ENCODE peak calls at places on chromosomes 12 and 14, in four cellular contexts. N is AG10803, Y is neuronal stem cell, D is prostate gland. L is an unnamed sample.

GRCh38 chr12:109830718-109831117 is 2.5 kb downstream of the TRPV4 start:
- DNase-seq in N (no peak), Y (no peak), D (no peak), L (no peak)

GRCh38 chr12:26062566-26062965 is 62.3 kb downstream of the BHLHE41 start:
- DNase-seq in N (peak), Y (no peak), D (no peak), L (no peak)

GRCh38 chr12:31507966-31508365 is 83.0 kb downstream of the DENND5B start:
- DNase-seq in N (no peak), Y (no peak), D (no peak), L (no peak)

GRCh38 chr12:50112456-50113218 is 601 bp downstream of the COX14 start:
- DNase-seq in N (no peak), Y (no peak), D (peak), L (no peak)

GRCh38 chr14:102739190-102739469 is 38.1 kb upstream of the TRAF3 start:
- DNase-seq in N (no peak), Y (no peak), D (no peak), L (no peak)

GRCh38 chr14:52703225-52703624 is 3.8 kb upstream of the PSMC6 start:
- DNase-seq in N (peak), Y (no peak), D (peak), L (no peak)

GRCh38 chr12:4977104-4977503 is 66.6 kb upstream of the KCNA5 start:
- DNase-seq in N (no peak), Y (no peak), D (no peak), L (no peak)

GRCh38 chr12:127830730-127831129 is 436.2 kb upstream of the TMEM132C start:
- DNase-seq in N (no peak), Y (no peak), D (no peak), L (no peak)

GRCh38 chr12:43271659-43272058 is 280.3 kb downstream of the ADAMTS20 start:
- DNase-seq in N (no peak), Y (no peak), D (no peak), L (no peak)

GRCh38 chr12:113174461-113175384 is 10.6 kb downstream of the DDX54 start:
- DNase-seq in N (peak), Y (peak), D (peak), L (peak)

GRCh38 chr12:45446013-45446412 is 230.1 kb downstream of the ANO6 start:
- DNase-seq in N (no peak), Y (no peak), D (no peak), L (no peak)

GRCh38 chr14:56562883-56563282 is 16.7 kb upstream of the TMEM260 start:
- DNase-seq in N (no peak), Y (no peak), D (no peak), L (no peak)

GRCh38 chr14:25411933-25412757 is 362.2 kb upstream of the STXBP6 start:
- DNase-seq in N (peak), Y (peak), D (no peak), L (peak)

GRCh38 chr14:91867316-91867988 is at the start of gene TC2N:
- DNase-seq in N (no peak), Y (no peak), D (no peak), L (no peak)

GRCh38 chr12:117140397-117141096 is 41.3 kb upstream of the TESC start:
- DNase-seq in N (no peak), Y (no peak), D (peak), L (no peak)

GRCh38 chr12:33310471-33310870 is 129.1 kb downstream of the SYT10 start:
- DNase-seq in N (no peak), Y (no peak), D (no peak), L (no peak)

GRCh38 chr12:27914956-27915355 is 57.6 kb downstream of the PTHLH start:
- DNase-seq in N (no peak), Y (no peak), D (no peak), L (no peak)

GRCh38 chr14:27123162-27123561 is 525.3 kb upstream of the NOVA1 start:
- DNase-seq in N (no peak), Y (no peak), D (no peak), L (no peak)

GRCh38 chr12:49059063-49059384 is 1.6 kb downstream of the KMT2D start:
- DNase-seq in N (no peak), Y (no peak), D (no peak), L (no peak)

GRCh38 chr12:110249716-110250225 is 31.3 kb upstream of the ATP2A2 start:
- DNase-seq in N (peak), Y (no peak), D (peak), L (no peak)

GRCh38 chr14:33774866-33775519 is 175.9 kb downstream of the EGLN3 start:
- DNase-seq in N (no peak), Y (no peak), D (no peak), L (no peak)

GRCh38 chr12:597926-598568 is 65.2 kb downstream of the NINJ2 start:
- DNase-seq in N (no peak), Y (no peak), D (peak), L (no peak)

GRCh38 chr14:59816931-59817330 is 53.6 kb downstream of the RTN1 start:
- DNase-seq in N (no peak), Y (no peak), D (no peak), L (no peak)

GRCh38 chr12:130084359-130084758 is 77.9 kb upstream of the FZD10 start:
- DNase-seq in N (no peak), Y (no peak), D (no peak), L (no peak)

GRCh38 chr14:67137744-67138371 is 51.4 kb upstream of the GARIN2 start:
- DNase-seq in N (peak), Y (no peak), D (no peak), L (no peak)

GRCh38 chr12:88258396-88258795 is 116.3 kb downstream of the TMTC3 start:
- DNase-seq in N (peak), Y (no peak), D (no peak), L (no peak)

GRCh38 chr12:43896496-43896895 is 60.6 kb downstream of the TMEM117 start:
- DNase-seq in N (no peak), Y (no peak), D (no peak), L (no peak)

GRCh38 chr14:101199028-101199770 is 295.7 kb upstream of the RTL1 start:
- DNase-seq in N (no peak), Y (no peak), D (no peak), L (no peak)

GRCh38 chr14:50011242-50011641 is 105.1 kb downstream of the VCPKMT start:
- DNase-seq in N (no peak), Y (no peak), D (no peak), L (no peak)

GRCh38 chr12:70048521-70049245 is 194.6 kb upstream of the CNOT2 start:
- DNase-seq in N (no peak), Y (no peak), D (no peak), L (no peak)

GRCh38 chr12:67217647-67218046 is 51.5 kb upstream of the CAND1 start:
- DNase-seq in N (no peak), Y (no peak), D (no peak), L (no peak)

GRCh38 chr12:92987846-92988621 is 58.9 kb upstream of the EEA1 start:
- DNase-seq in N (no peak), Y (no peak), D (no peak), L (no peak)